ENCODE peak calls at places on chromosomes 16 and 17, in nine cellular contexts. M, G, J, F, N, S, O, E and D are unnamed samples.

GRCh38 chr17:37485938-37486570 is 3.6 kb upstream of the DUSP14 start:
- DNase-seq in M (no peak), G (no peak), J (no peak), F (no peak), N (no peak), S (no peak), O (no peak), E (no peak), D (no peak)

GRCh38 chr16:80948886-80949502 is 57.7 kb downstream of the CMC2 start:
- DNase-seq in M (no peak), G (peak), J (peak), F (no peak), N (peak), S (peak), O (peak), E (no peak), D (peak)

GRCh38 chr16:1674751-1675664 is 3.1 kb upstream of the JPT2 start:
- DNase-seq in M (no peak), G (no peak), J (no peak), F (no peak), N (no peak), S (peak), O (no peak), E (no peak), D (no peak)

GRCh38 chr16:28569011-28569410 is 15.3 kb downstream of the SGF29 start:
- DNase-seq in M (no peak), G (no peak), J (no peak), F (no peak), N (no peak), S (peak), O (no peak), E (no peak), D (no peak)

GRCh38 chr16:85126731-85127662 is 14.7 kb upstream of the CIBAR2 start:
- DNase-seq in M (no peak), G (no peak), J (no peak), F (no peak), N (no peak), S (peak), O (peak), E (peak), D (peak)

GRCh38 chr16:73565263-73565662 is 517.3 kb upstream of the ZFHX3 start:
- DNase-seq in M (peak), G (no peak), J (no peak), F (no peak), N (no peak), S (no peak), O (no peak), E (no peak), D (no peak)

GRCh38 chr16:86239381-86239780 is 270.9 kb upstream of the FOXF1 start:
- DNase-seq in M (no peak), G (no peak), J (no peak), F (no peak), N (no peak), S (no peak), O (no peak), E (no peak), D (no peak)

GRCh38 chr17:49582055-49582703 is 6.5 kb downstream of the NXPH3 start:
- DNase-seq in M (no peak), G (no peak), J (no peak), F (no peak), N (no peak), S (no peak), O (no peak), E (no peak), D (no peak)

GRCh38 chr17:40555296-40556190 is 9.7 kb downstream of the CCR7 start:
- DNase-seq in M (no peak), G (no peak), J (peak), F (no peak), N (no peak), S (no peak), O (no peak), E (no peak), D (no peak)

GRCh38 chr17:75844530-75845057 is 390 bp upstream of the UNC13D start:
- DNase-seq in M (peak), G (no peak), J (no peak), F (no peak), N (no peak), S (no peak), O (no peak), E (no peak), D (no peak)

GRCh38 chr16:66905633-66906539 is 12.8 kb downstream of the CDH16 start:
- DNase-seq in M (no peak), G (no peak), J (peak), F (no peak), N (peak), S (no peak), O (no peak), E (no peak), D (peak)

GRCh38 chr16:3456374-3456773 is 12.9 kb downstream of the NAA60 start:
- DNase-seq in M (no peak), G (no peak), J (no peak), F (no peak), N (no peak), S (peak), O (no peak), E (no peak), D (peak)

GRCh38 chr17:335691-336090 is 16.9 kb downstream of the RPH3AL start:
- DNase-seq in M (no peak), G (no peak), J (no peak), F (no peak), N (no peak), S (no peak), O (no peak), E (no peak), D (no peak)

GRCh38 chr16:47553853-47554564 is 92.9 kb downstream of the PHKB start:
- DNase-seq in M (no peak), G (no peak), J (no peak), F (no peak), N (no peak), S (no peak), O (no peak), E (no peak), D (no peak)

GRCh38 chr16:27436921-27437650 is 35.1 kb downstream of the IL21R start:
- DNase-seq in M (no peak), G (no peak), J (no peak), F (no peak), N (peak), S (no peak), O (no peak), E (no peak), D (no peak)

GRCh38 chr16:64545769-64546168 is 576.1 kb downstream of the CDH11 start:
- DNase-seq in M (no peak), G (no peak), J (no peak), F (no peak), N (no peak), S (no peak), O (no peak), E (no peak), D (no peak)

GRCh38 chr16:28504707-28505404 is 1.8 kb downstream of the IL27 start:
- DNase-seq in M (no peak), G (no peak), J (no peak), F (no peak), N (no peak), S (no peak), O (no peak), E (no peak), D (no peak)

GRCh38 chr16:69424935-69425784 is 741 bp downstream of the CYB5B start:
- DNase-seq in M (no peak), G (no peak), J (no peak), F (no peak), N (no peak), S (no peak), O (no peak), E (no peak), D (peak)

GRCh38 chr16:76670125-76670857 is 393.1 kb downstream of the CNTNAP4 start:
- DNase-seq in M (no peak), G (no peak), J (no peak), F (no peak), N (no peak), S (no peak), O (no peak), E (no peak), D (no peak)

GRCh38 chr17:3838206-3838605 is 7.8 kb downstream of the NCBP3 start:
- DNase-seq in M (no peak), G (no peak), J (no peak), F (no peak), N (no peak), S (no peak), O (no peak), E (no peak), D (no peak)

GRCh38 chr17:12667299-12667958 is 1.7 kb downstream of the MYOCD start:
- DNase-seq in M (no peak), G (no peak), J (no peak), F (no peak), N (no peak), S (peak), O (no peak), E (no peak), D (peak)

GRCh38 chr16:51389881-51390280 is 238.8 kb upstream of the SALL1 start:
- DNase-seq in M (no peak), G (no peak), J (no peak), F (no peak), N (no peak), S (no peak), O (no peak), E (no peak), D (no peak)

GRCh38 chr16:30570621-30571443 is 682 bp downstream of the ZNF688 start:
- DNase-seq in M (no peak), G (no peak), J (no peak), F (no peak), N (no peak), S (peak), O (peak), E (no peak), D (no peak)

GRCh38 chr16:31093132-31093703 is 1.4 kb downstream of the VKORC1 start:
- DNase-seq in M (peak), G (no peak), J (no peak), F (no peak), N (no peak), S (peak), O (peak), E (no peak), D (no peak)

GRCh38 chr17:1746975-1747543 is 4.4 kb downstream of the SERPINF2 start:
- DNase-seq in M (no peak), G (no peak), J (no peak), F (no peak), N (no peak), S (peak), O (no peak), E (no peak), D (no peak)

GRCh38 chr17:2172447-2172938 is 117.6 kb downstream of the HIC1 start:
- DNase-seq in M (no peak), G (no peak), J (no peak), F (no peak), N (no peak), S (no peak), O (no peak), E (no peak), D (no peak)

GRCh38 chr17:32569171-32570080 is 82.6 kb downstream of the CDK5R1 start:
- DNase-seq in M (no peak), G (no peak), J (no peak), F (no peak), N (no peak), S (no peak), O (no peak), E (no peak), D (no peak)

GRCh38 chr17:35749560-35750412 is 3.3 kb downstream of the GAS2L2 start:
- DNase-seq in M (peak), G (no peak), J (no peak), F (no peak), N (no peak), S (peak), O (no peak), E (no peak), D (no peak)

GRCh38 chr17:21075739-21076085 is 32.9 kb upstream of the USP22 start:
- DNase-seq in M (no peak), G (no peak), J (no peak), F (no peak), N (no peak), S (no peak), O (peak), E (no peak), D (no peak)

GRCh38 chr17:19398301-19399181 is 11.6 kb upstream of the MFAP4 start:
- DNase-seq in M (peak), G (no peak), J (no peak), F (no peak), N (no peak), S (peak), O (no peak), E (no peak), D (peak)

GRCh38 chr16:14003119-14003570 is 68.0 kb upstream of the MRTFB start:
- DNase-seq in M (peak), G (no peak), J (no peak), F (no peak), N (no peak), S (peak), O (peak), E (no peak), D (peak)